ENCODE peak calls at places on chromosome 20, in eight cellular contexts. E, W, H, J, F, N, B and D are unnamed samples.

GRCh38 chr20:33412484-33412838 is 11.1 kb upstream of the CDK5RAP1 start:
- DNase-seq in E (no peak), W (no peak), H (no peak), J (no peak), F (no peak), N (no peak), B (no peak), D (no peak)

GRCh38 chr20:53852025-53852424 is 218.4 kb downstream of the BCAS1 start:
- DNase-seq in E (no peak), W (no peak), H (no peak), J (no peak), F (no peak), N (no peak), B (no peak), D (no peak)

GRCh38 chr20:14245368-14245970 is 91.9 kb downstream of the FLRT3 start:
- DNase-seq in E (no peak), W (no peak), H (no peak), J (no peak), F (no peak), N (no peak), B (no peak), D (no peak)

GRCh38 chr20:50295762-50296449 is 105.3 kb downstream of the CEBPB start:
- DNase-seq in E (no peak), W (no peak), H (no peak), J (no peak), F (no peak), N (no peak), B (no peak), D (no peak)

GRCh38 chr20:44448753-44449546 is 26.7 kb upstream of the TTPAL start:
- DNase-seq in E (no peak), W (no peak), H (peak; percentile 16), J (no peak), F (no peak), N (peak; percentile 67), B (no peak), D (no peak)

GRCh38 chr20:11373391-11373790 is 544.3 kb upstream of the BTBD3 start:
- DNase-seq in E (no peak), W (no peak), H (no peak), J (no peak), F (no peak), N (no peak), B (no peak), D (no peak)

GRCh38 chr20:62049342-62050165 is 16.1 kb downstream of the TAF4 start:
- DNase-seq in E (no peak), W (no peak), H (no peak), J (no peak), F (no peak), N (no peak), B (no peak), D (no peak)

GRCh38 chr20:6993016-6993415 is 225.5 kb downstream of the BMP2 start:
- DNase-seq in E (no peak), W (no peak), H (no peak), J (no peak), F (no peak), N (no peak), B (no peak), D (no peak)

GRCh38 chr20:48153523-48153922 is 368.2 kb upstream of the SULF2 start:
- DNase-seq in E (no peak), W (no peak), H (no peak), J (no peak), F (no peak), N (no peak), B (no peak), D (no peak)

GRCh38 chr20:15296422-15296821 is 959.0 kb upstream of the FLRT3 start:
- DNase-seq in E (no peak), W (no peak), H (no peak), J (no peak), F (no peak), N (no peak), B (no peak), D (no peak)

GRCh38 chr20:48617481-48617880 is 210.3 kb downstream of the PREX1 start:
- DNase-seq in E (no peak), W (no peak), H (no peak), J (no peak), F (no peak), N (no peak), B (no peak), D (no peak)

GRCh38 chr20:4889446-4889845 is 111.9 kb downstream of the SLC23A2 start:
- DNase-seq in E (no peak), W (no peak), H (no peak), J (no peak), F (no peak), N (no peak), B (no peak), D (no peak)